ENCODE peak calls at places on chromosomes 4 and X, in seven cellular contexts. M, C, G, Q, P, T and W are unnamed samples.
A peak's percentile ranks its signal among the peaks of the same experiment; 100 is the strongest.

GRCh38 chr4:76569695-76570094 is 134.7 kb downstream of the SHROOM3 start:
- DNase-seq in C (no peak), T (no peak), G (no peak), Q (no peak), P (no peak), M (no peak), W (no peak)

GRCh38 chr4:22238742-22239141 is 277.1 kb downstream of the ADGRA3 start:
- DNase-seq in M (no peak), T (no peak), Q (no peak), C (no peak), G (peak; percentile 77), P (no peak), W (no peak)

GRCh38 chrX:151384807-151385206 is 12.2 kb upstream of the VMA21 start:
- DNase-seq in G (peak; percentile 15), C (no peak), P (no peak), T (no peak), M (no peak), Q (no peak), W (no peak)

GRCh38 chrX:19682712-19683331 is 167.5 kb upstream of the MAP3K15 start:
- DNase-seq in Q (no peak), C (peak; percentile 84), T (no peak), P (peak; percentile 89), M (peak; percentile 61), G (peak; percentile 53), W (peak; percentile 77)

GRCh38 chrX:37906357-37906756 is 59.0 kb upstream of the DYNLT3 start:
- DNase-seq in T (no peak), G (no peak), M (no peak), P (no peak), Q (no peak), C (no peak), W (no peak)

GRCh38 chr4:98794565-98795205 is 134.2 kb downstream of the EIF4E start:
- DNase-seq in G (peak; percentile 28), M (no peak), C (no peak), P (no peak), T (no peak), Q (peak; percentile 97), W (no peak)

GRCh38 chrX:56248492-56248891 is 16.3 kb downstream of the KLF8 start:
- DNase-seq in Q (no peak), C (peak; percentile 47), T (no peak), M (peak; percentile 55), G (peak; percentile 64), P (peak; percentile 56), W (peak; percentile 10)

GRCh38 chr4:154618708-154619315 is 6.4 kb upstream of the FGG start:
- DNase-seq in G (peak; percentile 85), Q (peak; percentile 28), M (peak; percentile 66), P (peak; percentile 33), T (no peak), C (peak; percentile 50), W (no peak)

GRCh38 chrX:53940180-53940579 is 104.1 kb downstream of the PHF8 start:
- DNase-seq in G (no peak), T (no peak), P (no peak), M (no peak), Q (no peak), C (no peak), W (no peak)

GRCh38 chrX:130172127-130172834 is 519 bp downstream of the RAB33A start:
- DNase-seq in M (no peak), G (peak; percentile 15), C (no peak), P (no peak), T (no peak), Q (no peak), W (no peak)

GRCh38 chrX:110563276-110563675 is 204.6 kb downstream of the RTL9 start:
- DNase-seq in C (no peak), T (no peak), Q (no peak), G (no peak), P (no peak), M (no peak), W (no peak)

GRCh38 chrX:153501530-153501929 is 6.8 kb downstream of the BGN start:
- DNase-seq in C (no peak), T (no peak), M (no peak), Q (no peak), G (no peak), P (no peak), W (no peak)

GRCh38 chr4:98659106-98659592 is 738 bp upstream of the TSPAN5 start:
- DNase-seq in Q (peak; percentile 44), G (peak; percentile 70), T (no peak), C (no peak), M (no peak), P (no peak), W (no peak)

GRCh38 chr4:123055943-123056342 is 133.5 kb upstream of the NUDT6 start:
- DNase-seq in M (no peak), T (no peak), Q (peak; percentile 34), P (no peak), G (no peak), C (no peak), W (no peak)

GRCh38 chr4:2793920-2794706 is 1.2 kb downstream of the SH3BP2 start:
- DNase-seq in Q (no peak), T (no peak), P (no peak), G (no peak), C (peak; percentile 66), M (peak; percentile 82), W (no peak)

GRCh38 chr4:2792711-2793577 is at the start of gene SH3BP2:
- DNase-seq in C (peak; percentile 89), P (peak; percentile 40), Q (no peak), G (peak; percentile 90), M (peak; percentile 93), T (no peak), W (peak; percentile 46)

GRCh38 chr4:2792396-2792710 is 532 bp upstream of the SH3BP2 start:
- DNase-seq in G (no peak), T (no peak), C (no peak), P (no peak), Q (no peak), M (no peak), W (no peak)

GRCh38 chr4:2794707-2795557 is 2.0 kb downstream of the SH3BP2 start:
- DNase-seq in T (no peak), M (peak; percentile 81), C (peak; percentile 91), Q (peak; percentile 36), G (no peak), P (no peak), W (no peak)

GRCh38 chr4:2793578-2793919 is 664 bp downstream of the SH3BP2 start:
- DNase-seq in M (peak; percentile 84), C (peak; percentile 79), T (no peak), G (peak; percentile 58), P (no peak), Q (no peak), W (no peak)
- H3K4me1 ChIP-seq in M (peaks cover 62% of the 10 kb centered on the region), C (no peaks in the 10 kb centered on the region), T (peaks cover 62% of the 10 kb centered on the region), G (peaks cover 9% of the 10 kb centered on the region), P (peaks cover 40% of the 10 kb centered on the region), Q (peaks cover 16% of the 10 kb centered on the region), W (peaks cover 34% of the 10 kb centered on the region)

GRCh38 chr4:4675636-4676035 is 133.8 kb upstream of the STX18 start:
- DNase-seq in G (no peak), M (no peak), C (no peak), P (no peak), T (no peak), Q (no peak), W (no peak)
- H3K4me1 ChIP-seq in G (peaks cover 20% of the 10 kb centered on the region), M (no peaks in the 10 kb centered on the region), C (peaks cover 2% of the 10 kb centered on the region), P (no peaks in the 10 kb centered on the region), T (no peaks in the 10 kb centered on the region), Q (no peaks in the 10 kb centered on the region), W (no peaks in the 10 kb centered on the region)

GRCh38 chr4:16122225-16122624 is 38.4 kb upstream of the PROM1 start:
- DNase-seq in G (no peak), M (no peak), T (no peak), Q (no peak), P (no peak), C (no peak), W (no peak)
- H3K4me1 ChIP-seq in G (no peaks in the 10 kb centered on the region), M (no peaks in the 10 kb centered on the region), T (no peaks in the 10 kb centered on the region), Q (no peaks in the 10 kb centered on the region), P (peaks cover 20% of the 10 kb centered on the region), C (peaks cover 10% of the 10 kb centered on the region), W (no peaks in the 10 kb centered on the region)

DNA sequence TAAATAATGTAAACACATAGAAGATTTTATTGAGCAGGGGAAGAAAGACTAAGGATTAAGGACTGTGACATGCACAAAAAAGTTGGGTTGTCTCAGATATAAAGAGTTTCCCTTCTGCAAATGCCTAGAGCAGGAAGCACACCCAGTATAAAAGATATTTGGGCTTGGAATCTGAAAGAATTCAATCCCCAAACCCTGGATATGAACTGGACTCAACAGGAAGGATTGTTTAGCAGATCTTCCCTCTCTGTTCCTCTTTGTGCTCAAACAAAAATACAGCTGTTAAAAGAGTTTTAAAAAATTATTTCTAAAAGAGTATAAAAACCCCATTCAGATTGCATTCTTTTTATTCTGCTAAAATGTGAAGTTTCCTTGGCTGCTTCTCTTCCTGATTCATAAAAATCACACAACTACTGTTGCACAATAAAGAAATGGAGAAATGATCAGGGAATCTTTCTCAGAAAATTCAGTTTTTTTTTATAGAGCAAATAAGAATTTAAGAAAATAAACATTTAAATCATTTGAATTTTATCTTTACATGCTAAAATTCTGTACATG is 71.4 kb downstream of the PDLIM5 start:
- DNase-seq in P (no peak), G (no peak), C (no peak), M (no peak), Q (no peak), T (no peak), W (no peak)
- H3K4me1 ChIP-seq in P (no peaks in the 10 kb centered on the region), G (no peaks in the 10 kb centered on the region), C (peaks cover 25% of the 10 kb centered on the region), M (peaks cover 42% of the 10 kb centered on the region), Q (peaks cover 7% of the 10 kb centered on the region), T (no peaks in the 10 kb centered on the region), W (peaks cover 4% of the 10 kb centered on the region)

GRCh38 chr4:159195400-159195799 is 92.5 kb downstream of the RAPGEF2 start:
- DNase-seq in P (no peak), C (no peak), M (no peak), T (no peak), Q (no peak), G (no peak), W (no peak)
- H3K4me1 ChIP-seq in P (no peaks in the 10 kb centered on the region), C (peaks cover 4% of the 10 kb centered on the region), M (peaks cover 10% of the 10 kb centered on the region), T (no peaks in the 10 kb centered on the region), Q (no peaks in the 10 kb centered on the region), G (peaks cover 24% of the 10 kb centered on the region), W (no peaks in the 10 kb centered on the region)

DNA sequence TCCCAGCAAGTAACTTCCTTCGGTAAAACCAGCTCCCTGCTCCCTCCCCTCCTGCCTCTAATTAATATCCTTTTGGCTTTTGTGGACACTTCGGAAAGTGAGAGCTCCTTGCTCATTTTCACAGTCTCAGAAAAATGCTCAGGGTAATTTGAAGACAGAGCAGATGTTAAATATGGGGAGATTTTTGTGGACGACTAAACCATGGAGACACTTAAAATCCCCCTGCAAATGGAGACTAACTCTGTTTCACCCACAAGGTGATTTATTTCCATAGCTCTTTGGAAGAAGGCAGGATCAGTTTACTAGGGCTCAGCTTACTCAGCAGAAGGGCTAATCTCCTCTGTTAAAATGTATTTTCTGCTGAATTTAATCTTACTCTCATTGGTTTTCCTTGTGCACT is 12.2 kb upstream of the AMOT start:
- DNase-seq in M (no peak), Q (no peak), C (no peak), P (no peak), T (no peak), G (no peak), W (no peak)
- H3K4me1 ChIP-seq in M (peaks cover 3% of the 10 kb centered on the region), Q (peaks cover 5% of the 10 kb centered on the region), C (no peaks in the 10 kb centered on the region), P (no peaks in the 10 kb centered on the region), T (no peaks in the 10 kb centered on the region), G (no peaks in the 10 kb centered on the region), W (no peaks in the 10 kb centered on the region)

GRCh38 chr4:40225497-40225896 is 28.7 kb downstream of the RHOH start:
- DNase-seq in C (no peak), M (no peak), T (no peak), G (no peak), P (no peak), Q (no peak), W (no peak)
- H3K4me1 ChIP-seq in C (no peaks in the 10 kb centered on the region), M (no peaks in the 10 kb centered on the region), T (no peaks in the 10 kb centered on the region), G (no peaks in the 10 kb centered on the region), P (peaks cover 100% of the 10 kb centered on the region), Q (no peaks in the 10 kb centered on the region), W (peaks cover 64% of the 10 kb centered on the region)